ENCODE peak calls at places on chromosomes 6 and 20, in eight cellular contexts. B, L, O, R, M, J, Q and A are unnamed samples.

GRCh38 chr6:135935951-135936601 is 84.6 kb downstream of the PDE7B start:
- DNase-seq in Q (peak), J (no peak), R (no peak), B (no peak), L (peak), O (no peak), M (no peak), A (peak)

GRCh38 chr6:17505062-17505476 is 95.0 kb upstream of the FAM8A1 start:
- DNase-seq in J (peak), L (peak), O (no peak), B (no peak), M (no peak), Q (peak), R (no peak), A (peak)

GRCh38 chr6:35499372-35499771 is 2.5 kb upstream of the TEAD3 start:
- DNase-seq in J (no peak), R (no peak), M (no peak), Q (no peak), B (no peak), L (no peak), O (no peak), A (no peak)

GRCh38 chr6:30548375-30548774 is 7.9 kb downstream of the GNL1 start:
- DNase-seq in R (no peak), Q (no peak), J (no peak), O (no peak), M (no peak), B (no peak), L (peak), A (no peak)

GRCh38 chr6:43579171-43579570 is 3.2 kb downstream of the POLH start:
- DNase-seq in J (no peak), L (peak), O (no peak), Q (no peak), M (no peak), R (no peak), B (no peak), A (no peak)

GRCh38 chr20:39885975-39886649 is 802.9 kb downstream of the MAFB start:
- DNase-seq in Q (no peak), B (peak), L (peak), M (peak), O (peak), R (peak), J (peak), A (peak)

GRCh38 chr6:122151066-122151465 is 248.4 kb upstream of the HSF2 start:
- DNase-seq in L (no peak), J (no peak), R (no peak), Q (no peak), B (no peak), O (no peak), M (no peak), A (no peak)

GRCh38 chr20:13200767-13201500 is 20.1 kb upstream of the ISM1 start:
- DNase-seq in O (peak), M (no peak), L (no peak), J (peak), R (peak), Q (no peak), B (no peak), A (no peak)

GRCh38 chr6:109766167-109766566 is 75.1 kb downstream of the FIG4 start:
- DNase-seq in R (no peak), O (no peak), J (no peak), B (no peak), L (no peak), Q (no peak), M (no peak), A (no peak)

GRCh38 chr6:96301781-96302180 is 219.8 kb upstream of the UFL1 start:
- DNase-seq in J (no peak), R (no peak), L (no peak), B (no peak), O (no peak), M (no peak), Q (no peak), A (no peak)

GRCh38 chr6:139290787-139291294 is 957 bp downstream of the TXLNB start:
- DNase-seq in O (no peak), L (peak), B (no peak), M (no peak), J (no peak), R (no peak), Q (no peak), A (no peak)

GRCh38 chr6:73774311-73774766 is 78.3 kb downstream of the CD109 start:
- DNase-seq in O (no peak), R (peak), M (no peak), Q (peak), L (peak), J (no peak), B (peak), A (peak)

GRCh38 chr6:20202070-20202658 is 10.1 kb downstream of the MBOAT1 start:
- DNase-seq in L (peak), J (no peak), M (no peak), R (no peak), B (no peak), Q (peak), O (no peak), A (peak)

GRCh38 chr6:114342826-114343781 is at the start of gene HS3ST5:
- DNase-seq in B (peak), R (peak), J (peak), L (peak), M (peak), O (peak), Q (peak), A (peak)

GRCh38 chr20:63547484-63548480 is at the start of gene SRMS:
- DNase-seq in J (peak), O (no peak), Q (no peak), B (no peak), M (no peak), L (no peak), R (no peak), A (no peak)

GRCh38 chr6:107244082-107244741 is 128.9 kb upstream of the BEND3 start:
- DNase-seq in B (no peak), L (no peak), M (no peak), J (no peak), R (no peak), Q (no peak), O (no peak), A (no peak)

GRCh38 chr6:16950825-16951495 is 150.9 kb upstream of the STMND1 start:
- DNase-seq in O (no peak), Q (no peak), L (no peak), J (no peak), M (no peak), B (no peak), R (no peak), A (no peak)

GRCh38 chr6:55108469-55109130 is 65.7 kb upstream of the HCRTR2 start:
- DNase-seq in B (no peak), R (peak), J (peak), O (no peak), L (no peak), Q (no peak), M (no peak), A (no peak)

GRCh38 chr6:154228521-154228905 is 128.1 kb downstream of the IPCEF1 start:
- DNase-seq in L (no peak), Q (no peak), B (no peak), R (no peak), O (no peak), M (no peak), J (no peak), A (no peak)

GRCh38 chr6:108113557-108114519 is 39.3 kb upstream of the OSTM1 start:
- DNase-seq in R (peak), M (peak), B (peak), O (peak), Q (peak), L (peak), J (peak), A (peak)

GRCh38 chr6:82237013-82237412 is 10.5 kb downstream of the IBTK start:
- DNase-seq in B (no peak), M (no peak), O (no peak), Q (no peak), R (no peak), L (no peak), J (no peak), A (no peak)

GRCh38 chr6:111047244-111047643 is 40.1 kb upstream of the SLC16A10 start:
- DNase-seq in J (no peak), Q (no peak), L (no peak), B (no peak), O (no peak), M (no peak), R (no peak), A (no peak)

GRCh38 chr6:11317885-11318771 is 85.7 kb upstream of the NEDD9 start:
- DNase-seq in O (no peak), J (peak), L (peak), R (peak), M (peak), Q (peak), B (peak), A (peak)

GRCh38 chr6:37177950-37178517 is 8.1 kb downstream of the PIM1 start:
- DNase-seq in R (no peak), M (no peak), L (no peak), O (no peak), J (no peak), B (no peak), Q (no peak), A (no peak)

GRCh38 chr6:142825760-142826159 is 119.2 kb downstream of the HIVEP2 start:
- DNase-seq in Q (no peak), M (no peak), B (no peak), L (no peak), R (no peak), O (no peak), J (no peak), A (no peak)

GRCh38 chr6:118980063-118980462 is 45.1 kb upstream of the MCM9 start:
- DNase-seq in M (peak), B (no peak), O (no peak), L (peak), R (no peak), Q (no peak), J (no peak), A (no peak)

GRCh38 chr6:35040398-35040797 is 100.7 kb downstream of the TCP11 start:
- DNase-seq in O (no peak), B (no peak), R (no peak), M (no peak), Q (no peak), J (no peak), L (no peak), A (no peak)

GRCh38 chr6:26224940-26225847 is 138.0 kb downstream of the HFE start:
- DNase-seq in B (peak), L (peak), Q (no peak), J (peak), M (no peak), O (no peak), R (peak), A (no peak)

GRCh38 chr6:126764696-126765095 is 353.8 kb upstream of the RSPO3 start:
- DNase-seq in O (no peak), L (no peak), J (no peak), R (no peak), B (no peak), M (no peak), Q (no peak), A (no peak)

GRCh38 chr20:37755665-37756064 is 61.8 kb downstream of the CTNNBL1 start:
- DNase-seq in L (peak), Q (no peak), B (no peak), O (peak), R (peak), M (no peak), J (no peak), A (no peak)

GRCh38 chr6:75409928-75410327 is 83.7 kb downstream of the FILIP1 start:
- DNase-seq in M (no peak), B (no peak), O (no peak), J (no peak), L (peak), R (no peak), Q (no peak), A (no peak)

GRCh38 chr20:3981132-3981452 is 34.3 kb downstream of the RNF24 start:
- DNase-seq in J (no peak), L (peak), M (no peak), B (no peak), O (no peak), R (no peak), Q (no peak), A (no peak)

GRCh38 chr6:163897030-163897429 is 482.5 kb downstream of the QKI start:
- DNase-seq in J (no peak), L (peak), M (no peak), R (no peak), Q (no peak), O (no peak), B (no peak), A (no peak)

GRCh38 chr6:111657146-111657545 is 51.5 kb upstream of the TRAF3IP2 start:
- DNase-seq in O (no peak), L (peak), J (no peak), M (no peak), B (no peak), R (no peak), Q (no peak), A (peak)

GRCh38 chr20:2131366-2131765 is 29.7 kb downstream of the STK35 start:
- DNase-seq in L (peak), R (no peak), M (no peak), J (no peak), Q (no peak), O (no peak), B (peak), A (peak)

GRCh38 chr6:85126448-85127178 is 323.3 kb upstream of the NT5E start:
- DNase-seq in L (peak), R (peak), M (peak), J (peak), Q (peak), O (peak), B (no peak), A (peak)

GRCh38 chr6:74115674-74116073 is 419.7 kb downstream of the CD109 start:
- DNase-seq in R (no peak), J (no peak), B (no peak), Q (no peak), O (no peak), L (peak), M (no peak), A (no peak)

GRCh38 chr6:10555625-10556309 is 34.6 kb downstream of the GCNT2 start:
- DNase-seq in J (peak), Q (no peak), M (peak), B (no peak), O (peak), L (peak), R (peak), A (peak)